ENCODE peak calls at places on chromosomes 4 and X, in nine cellular contexts. K is bronchial epithelial cell; Y is RWPE1; I is heart left ventricle; J is fibroblast of the aortic adventitia; Q is Peyer's patch; L is GM12878; A is activated CD8-positive, alpha-beta T cell treated with anti-CD3 and anti-CD28 coated beads for 36 hours; E is astrocyte of the spinal cord. O is an unnamed sample.

GRCh38 chrX:72573158-72573511 is 492 bp upstream of the HDAC8 start:
- DNase-seq in J (no peak), K (no peak), I (no peak), A (no peak), E (no peak), Y (no peak), L (no peak), Q (no peak), O (no peak)

GRCh38 chr4:137343221-137343620 is 189.1 kb downstream of the PCDH18 start:
- DNase-seq in K (no peak), L (no peak), I (no peak), Y (no peak), Q (no peak), E (peak; percentile 14), A (no peak), J (no peak), O (peak; percentile 25)

GRCh38 chr4:74944354-74944793 is 11.5 kb downstream of the PARM1 start:
- DNase-seq in A (no peak), Y (no peak), Q (peak; percentile 51), I (no peak), K (no peak), L (no peak), E (no peak), J (no peak), O (no peak)

GRCh38 chrX:2401201-2401589 is 99.6 kb downstream of the DHRSX start:
- DNase-seq in A (no peak), I (no peak), J (no peak), Y (peak; percentile 29), L (no peak), E (no peak), Q (no peak), K (peak; percentile 79), O (no peak)

GRCh38 chrX:4151798-4152197 is 438.3 kb upstream of the PRKX start:
- DNase-seq in Q (no peak), L (no peak), K (no peak), I (no peak), J (no peak), Y (no peak), A (no peak), E (no peak), O (no peak)

GRCh38 chr4:76623217-76624060 is 188.4 kb downstream of the SHROOM3 start:
- DNase-seq in J (no peak), E (no peak), A (no peak), L (no peak), K (peak; percentile 61), Q (no peak), Y (no peak), I (no peak), O (no peak)

GRCh38 chr4:10075158-10075863 is 41.3 kb downstream of the WDR1 start:
- DNase-seq in J (no peak), L (no peak), K (no peak), Y (no peak), I (no peak), E (no peak), Q (peak; percentile 37), A (no peak), O (no peak)

GRCh38 chr4:37693450-37694190 is 7.4 kb upstream of the RELL1 start:
- DNase-seq in L (no peak), K (peak; percentile 94), I (no peak), J (peak; percentile 74), E (peak; percentile 88), Y (peak; percentile 81), Q (no peak), A (no peak), O (peak; percentile 94)

GRCh38 chr4:153362184-153362583 is 17.7 kb downstream of the MND1 start:
- DNase-seq in J (peak; percentile 42), L (no peak), Y (no peak), A (no peak), I (no peak), K (no peak), Q (no peak), E (no peak), O (peak; percentile 60)

GRCh38 chr4:42280327-42281095 is 116.8 kb upstream of the SHISA3 start:
- DNase-seq in Q (no peak), Y (peak; percentile 28), L (no peak), I (no peak), J (peak; percentile 37), A (peak; percentile 33), K (peak; percentile 24), E (no peak), O (peak; percentile 41)

GRCh38 chrX:8668797-8669196 is 63.1 kb downstream of the ANOS1 start:
- DNase-seq in I (no peak), A (no peak), K (peak; percentile 10), J (no peak), E (no peak), Y (no peak), Q (no peak), L (no peak), O (no peak)

GRCh38 chr4:43351970-43352806 is 459.7 kb downstream of the GRXCR1 start:
- DNase-seq in L (no peak), K (peak; percentile 55), A (no peak), J (no peak), Y (no peak), Q (no peak), I (no peak), E (no peak), O (no peak)

GRCh38 chr4:74056114-74056857 is 17.8 kb upstream of the CXCL3 start:
- DNase-seq in Y (peak; percentile 44), Q (no peak), I (no peak), K (peak; percentile 81), E (peak; percentile 35), J (peak; percentile 68), A (no peak), L (no peak), O (peak; percentile 47)

GRCh38 chr4:158870282-158871049 is 101.6 kb downstream of the FNIP2 start:
- DNase-seq in Q (no peak), Y (no peak), A (no peak), K (no peak), I (no peak), L (no peak), J (no peak), E (no peak), O (no peak)

GRCh38 chr4:112519689-112520597 is 4.0 kb upstream of the NEUROG2 start:
- DNase-seq in A (peak; percentile 33), I (no peak), Q (no peak), E (no peak), K (no peak), Y (no peak), J (no peak), L (no peak), O (no peak)

GRCh38 chrX:140712413-140713173 is 3.0 kb downstream of the LINC00632 start:
- DNase-seq in Y (no peak), K (peak; percentile 8), J (no peak), L (no peak), I (peak; percentile 71), Q (no peak), E (peak; percentile 82), A (peak; percentile 46), O (peak; percentile 75)

GRCh38 chr4:158169516-158169915 is 3.3 kb downstream of the GASK1B start:
- DNase-seq in Y (no peak), K (no peak), Q (no peak), I (no peak), L (no peak), J (peak; percentile 41), E (peak; percentile 23), A (no peak), O (peak; percentile 33)

GRCh38 chr4:73801692-73802091 is 34.8 kb upstream of the CXCL6 start:
- DNase-seq in A (no peak), L (no peak), J (no peak), I (no peak), E (no peak), Q (no peak), Y (no peak), K (no peak), O (peak; percentile 6)

DNA sequence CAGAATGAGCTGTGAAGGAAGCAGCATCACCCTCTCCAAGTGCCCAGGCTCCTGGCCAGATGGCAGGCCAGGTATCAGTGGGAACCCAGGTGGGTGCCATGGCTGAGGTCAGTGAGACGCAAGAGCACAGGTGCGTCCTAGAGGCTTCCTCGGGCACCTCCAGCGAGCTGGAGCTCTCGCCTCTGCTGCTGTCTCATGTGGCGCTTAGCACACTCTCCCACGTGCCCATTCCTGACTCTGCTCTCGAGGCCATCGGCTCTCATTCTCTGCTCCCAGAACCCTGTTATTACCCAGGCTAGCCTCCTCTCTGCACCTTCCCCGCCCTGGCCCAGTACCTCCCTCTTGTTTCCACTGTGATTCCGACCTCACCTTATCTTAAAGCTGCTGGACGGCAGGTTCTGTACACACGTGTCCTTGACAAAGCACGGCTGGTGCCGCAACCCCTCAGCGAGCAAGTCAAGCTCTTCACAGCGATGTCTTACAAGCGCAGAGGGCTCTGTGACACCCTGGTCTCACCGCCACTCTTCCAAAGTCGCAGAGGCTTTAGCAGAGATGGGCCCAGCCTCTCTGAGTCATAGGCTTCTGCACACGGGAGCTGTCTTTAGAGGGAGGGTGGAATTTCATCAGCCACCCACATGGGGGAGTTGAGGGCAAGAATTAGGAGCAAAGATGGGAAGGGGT is 15.4 kb upstream of the MSANTD1 start:
- DNase-seq in K (peak; percentile 12), L (no peak), Y (peak; percentile 13), J (peak; percentile 8), E (no peak), I (peak; percentile 9), A (no peak), Q (no peak), O (peak; percentile 19)
- TF ChIP-seq CTCF in K (no peak), L (no peak), Y (no peak), J (no peak), E (no peak), I (no peak), A (no peak), Q (no peak), O (no peak)

GRCh38 chr4:183936574-183937335 is 31.6 kb downstream of the STOX2 start:
- DNase-seq in K (peak; percentile 72), Q (no peak), A (no peak), E (no peak), Y (peak; percentile 15), I (no peak), J (no peak), L (no peak), O (no peak)
- TF ChIP-seq CTCF in K (no peak), Q (no peak), A (no peak), E (no peak), Y (no peak), I (no peak), J (no peak), L (no peak), O (no peak)

GRCh38 chrX:153909024-153909979 is 4.8 kb downstream of the AVPR2 start:
- DNase-seq in E (no peak), Y (no peak), K (no peak), I (peak; percentile 56), J (no peak), A (peak; percentile 44), Q (no peak), L (no peak), O (no peak)
- TF ChIP-seq CTCF in E (no peak), Y (no peak), K (no peak), I (no peak), J (no peak), A (no peak), Q (no peak), L (no peak), O (no peak)

GRCh38 chrX:145623453-145623852 is 194.2 kb upstream of the SLITRK2 start:
- DNase-seq in Q (no peak), K (no peak), I (no peak), A (no peak), Y (no peak), E (peak; percentile 35), L (no peak), J (no peak), O (no peak)

DNA sequence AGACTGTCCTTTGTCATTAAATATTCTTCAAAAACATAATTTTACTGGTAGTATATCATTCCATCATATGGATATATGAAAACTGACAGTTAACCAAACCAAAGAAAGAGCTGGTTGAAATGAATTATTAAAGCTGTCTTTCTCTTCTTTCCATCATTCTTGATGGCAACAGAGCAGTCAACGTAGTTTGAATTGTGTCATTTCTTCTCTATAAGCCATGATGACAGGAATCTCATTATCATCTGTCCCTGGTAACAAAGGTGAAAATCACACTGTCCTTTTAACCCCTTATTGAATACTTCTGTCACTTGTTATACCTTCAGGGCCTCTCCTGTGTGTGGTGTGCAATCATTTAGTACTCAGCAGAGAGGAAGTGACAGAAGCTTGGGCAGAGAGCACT is 197.0 kb upstream of the SLITRK2 start:
- DNase-seq in A (no peak), J (no peak), L (no peak), I (no peak), Y (no peak), Q (no peak), E (no peak), K (no peak), O (no peak)
- TF ChIP-seq CTCF in A (no peak), J (no peak), L (no peak), I (no peak), Y (no peak), Q (no peak), E (no peak), K (no peak), O (no peak)

O was measured in cardiac fibroblast.